ENCODE peak calls at places on chromosomes 16 and 17, in seven cellular contexts. Q is GM04503, R is Right ventricle myocardium superior, H is NCI-H345, G is GM13976, S is neural crest cell, I is NCI-H1694. X is an unnamed sample.

GRCh38 chr17:81272616-81273015 is 22.5 kb downstream of the SLC38A10 start:
- DNase-seq in H (no peak), I (no peak), S (no peak), R (no peak), G (no peak), Q (no peak), X (no peak)

GRCh38 chr17:11205656-11206055 is 35.4 kb upstream of the SHISA6 start:
- DNase-seq in I (no peak), Q (no peak), G (no peak), S (no peak), H (no peak), R (no peak), X (no peak)

GRCh38 chr17:41347872-41348760 is 2.5 kb downstream of the KRT33A start:
- DNase-seq in H (no peak), Q (no peak), I (no peak), S (no peak), R (no peak), G (no peak), X (no peak)

GRCh38 chr17:1813088-1813487 is 16.6 kb downstream of the SMYD4 start:
- DNase-seq in I (no peak), G (no peak), H (no peak), R (no peak), S (no peak), Q (no peak), X (no peak)

GRCh38 chr16:56606688-56607618 is 1.4 kb upstream of the MT2A start:
- DNase-seq in H (no peak), G (no peak), I (no peak), R (peak), Q (peak), S (no peak), X (peak)

GRCh38 chr16:8733849-8734540 is 59.6 kb downstream of the ABAT start:
- DNase-seq in S (no peak), Q (no peak), R (no peak), G (no peak), I (no peak), H (no peak), X (no peak)

GRCh38 chr16:87249425-87249824 is 67.8 kb downstream of the C16orf95 start:
- DNase-seq in R (no peak), Q (no peak), G (no peak), H (no peak), I (no peak), S (no peak), X (no peak)

GRCh38 chr16:53052519-53053501 is at the start of gene CHD9NB:
- DNase-seq in S (no peak), I (no peak), H (no peak), Q (peak), G (peak), R (no peak), X (peak)

GRCh38 chr16:87744750-87745514 is 20.9 kb downstream of the KLHDC4 start:
- DNase-seq in S (no peak), R (no peak), I (no peak), G (no peak), Q (no peak), H (no peak), X (no peak)

GRCh38 chr17:81927145-81927652 is 336 bp downstream of the MAFG start:
- DNase-seq in H (no peak), G (peak), R (no peak), Q (no peak), S (no peak), I (no peak), X (no peak)

X was measured in HS-5.